ENCODE peak calls at places on chromosomes 5 and 9, in five cellular contexts. V, L, D, R and B are unnamed samples.

GRCh38 chr5:134949335-134949734 is 18.4 kb upstream of the CATSPER3 start:
- DNase-seq in V (no peak), D (no peak), L (no peak), R (no peak), B (no peak)

GRCh38 chr5:60403343-60404006 is 296.5 kb downstream of the DEPDC1B start:
- DNase-seq in V (peak; percentile 65), D (no peak), R (no peak), L (no peak), B (no peak)

GRCh38 chr5:164573397-164573796 is 1068.0 kb downstream of the MAT2B start:
- DNase-seq in V (no peak), D (no peak), R (no peak), L (no peak), B (no peak)

GRCh38 chr5:116671211-116671736 is 96.7 kb upstream of the SEMA6A start:
- DNase-seq in V (peak; percentile 56), L (no peak), D (no peak), R (no peak), B (no peak)

GRCh38 chr9:131255731-131256197 is 20.5 kb downstream of the FAM78A start:
- DNase-seq in L (no peak), R (no peak), V (no peak), D (no peak), B (no peak)

GRCh38 chr5:65141487-65141886 is 340.2 kb downstream of the ADAMTS6 start:
- DNase-seq in V (no peak), R (no peak), L (no peak), D (no peak), B (no peak)

GRCh38 chr9:95023217-95024003 is 294.1 kb downstream of the FANCC start:
- DNase-seq in D (no peak), R (peak; percentile 65), L (no peak), V (peak; percentile 95), B (no peak)

GRCh38 chr9:100485196-100485595 is 12.2 kb downstream of the TMEFF1 start:
- DNase-seq in V (no peak), R (no peak), D (no peak), L (no peak), B (no peak)

GRCh38 chr5:159340511-159340910 is 10.2 kb upstream of the IL12B start:
- DNase-seq in L (no peak), R (no peak), V (no peak), D (no peak), B (no peak)

GRCh38 chr9:90099262-90099982 is 494.6 kb downstream of the GADD45G start:
- DNase-seq in V (peak; percentile 12), L (peak; percentile 24), R (no peak), D (no peak), B (no peak)

GRCh38 chr5:167688731-167689130 is 602.7 kb upstream of the WWC1 start:
- DNase-seq in R (no peak), L (no peak), V (no peak), D (no peak), B (no peak)

GRCh38 chr5:131329187-131329540 is 65.3 kb downstream of the CDC42SE2 start:
- DNase-seq in V (no peak), L (no peak), D (no peak), R (no peak), B (no peak)

GRCh38 chr5:81971694-81972495 is at the start of gene ATG10:
- DNase-seq in R (peak; percentile 96), D (peak; percentile 89), V (peak; percentile 73), L (peak; percentile 97), B (peak; percentile 92)
- TF ChIP-seq CTCF in R (no peak), D (no peak), V (no peak), L (no peak), B (no peak)

GRCh38 chr5:1259806-1260480 is 34.8 kb downstream of the SLC6A18 start:
- DNase-seq in R (no peak), V (no peak), D (no peak), L (no peak), B (no peak)

GRCh38 chr5:1255081-1255561 is 29.9 kb downstream of the SLC6A18 start:
- DNase-seq in D (no peak), L (no peak), V (no peak), R (no peak), B (no peak)

GRCh38 chr5:1257841-1258240 is 32.7 kb downstream of the SLC6A18 start:
- DNase-seq in D (no peak), R (no peak), V (no peak), L (no peak), B (no peak)

GRCh38 chr5:1254196-1254595 is 29.0 kb downstream of the SLC6A18 start:
- DNase-seq in L (no peak), R (no peak), D (no peak), V (no peak), B (no peak)

GRCh38 chr5:1256776-1257175 is 31.6 kb downstream of the SLC6A18 start:
- DNase-seq in L (no peak), D (no peak), R (no peak), V (no peak), B (no peak)
- TF ChIP-seq CTCF in L (no peak), D (no peak), R (no peak), V (no peak), B (no peak)

GRCh38 chr5:16551628-16552027 is 65.2 kb downstream of the RETREG1 start:
- DNase-seq in R (no peak), D (no peak), V (no peak), L (no peak), B (no peak)

GRCh38 chr5:16548115-16548514 is 68.7 kb downstream of the RETREG1 start:
- DNase-seq in L (no peak), D (no peak), R (no peak), V (no peak), B (no peak)

GRCh38 chr5:16549491-16550233 is 67.1 kb downstream of the RETREG1 start:
- DNase-seq in R (no peak), D (no peak), V (no peak), L (no peak), B (no peak)

GRCh38 chr5:16548812-16549211 is 68.0 kb downstream of the RETREG1 start:
- DNase-seq in L (no peak), V (no peak), D (no peak), R (no peak), B (no peak)

GRCh38 chr5:16550316-16550952 is 66.4 kb downstream of the RETREG1 start:
- DNase-seq in L (peak; percentile 68), D (no peak), V (peak; percentile 66), R (no peak), B (peak; percentile 47)
- TF ChIP-seq CTCF in L (peak; percentile 72), D (peak; percentile 16), V (peak; percentile 82), R (peak; percentile 48), B (peak; percentile 47)

GRCh38 chr5:150639317-150639738 is 1.1 kb upstream of the SYNPO start:
- DNase-seq in V (no peak), R (no peak), L (no peak), D (no peak), B (no peak)

GRCh38 chr5:150639751-150640150 is 709 bp upstream of the SYNPO start:
- DNase-seq in V (no peak), D (no peak), L (no peak), R (no peak), B (no peak)

GRCh38 chr5:150641006-150641570 is 628 bp downstream of the SYNPO start:
- DNase-seq in D (peak; percentile 58), R (no peak), L (peak; percentile 0), V (peak; percentile 15), B (no peak)

GRCh38 chr5:150641826-150642566 is 1.5 kb downstream of the SYNPO start:
- DNase-seq in D (no peak), V (no peak), R (no peak), L (peak; percentile 0), B (no peak)

DNA sequence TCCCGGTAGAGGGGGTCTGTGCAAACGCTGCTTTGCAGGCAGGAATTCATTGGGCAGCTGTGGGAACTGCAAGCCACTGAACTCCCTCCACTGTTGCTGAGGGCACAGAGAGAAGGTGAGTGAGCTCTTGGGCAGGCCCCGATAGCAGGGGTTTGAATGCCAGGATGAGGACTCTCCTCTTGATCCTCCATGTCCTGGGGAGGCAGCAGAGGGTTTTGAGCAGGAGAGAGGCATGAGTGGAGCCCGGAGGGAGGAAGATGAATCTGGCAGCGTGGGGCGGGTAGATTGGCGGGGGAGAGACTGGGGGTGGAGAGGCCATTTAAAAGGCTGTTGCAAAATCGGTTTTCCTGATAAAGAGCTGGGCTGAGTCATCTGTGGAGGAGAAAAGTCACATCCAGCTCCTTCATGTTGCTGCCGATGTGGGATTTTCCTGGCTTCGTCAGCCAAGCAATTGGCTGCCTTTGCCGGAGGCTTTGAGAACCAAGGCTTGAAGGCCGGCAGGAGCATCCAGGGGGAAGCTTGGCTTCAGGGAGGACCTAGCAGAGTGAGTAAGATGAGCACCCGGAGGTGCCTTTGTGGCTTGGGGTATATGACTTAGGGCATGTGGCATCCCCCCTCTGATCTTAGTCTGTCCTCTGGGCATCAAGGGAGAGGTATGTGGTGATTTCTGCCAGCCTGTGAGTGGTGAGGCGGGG is at the start of gene SYNPO:
- DNase-seq in V (peak; percentile 25), R (no peak), D (peak; percentile 82), L (no peak), B (no peak)
- TF ChIP-seq CTCF in V (no peak), R (no peak), D (no peak), L (no peak), B (no peak)

DNA sequence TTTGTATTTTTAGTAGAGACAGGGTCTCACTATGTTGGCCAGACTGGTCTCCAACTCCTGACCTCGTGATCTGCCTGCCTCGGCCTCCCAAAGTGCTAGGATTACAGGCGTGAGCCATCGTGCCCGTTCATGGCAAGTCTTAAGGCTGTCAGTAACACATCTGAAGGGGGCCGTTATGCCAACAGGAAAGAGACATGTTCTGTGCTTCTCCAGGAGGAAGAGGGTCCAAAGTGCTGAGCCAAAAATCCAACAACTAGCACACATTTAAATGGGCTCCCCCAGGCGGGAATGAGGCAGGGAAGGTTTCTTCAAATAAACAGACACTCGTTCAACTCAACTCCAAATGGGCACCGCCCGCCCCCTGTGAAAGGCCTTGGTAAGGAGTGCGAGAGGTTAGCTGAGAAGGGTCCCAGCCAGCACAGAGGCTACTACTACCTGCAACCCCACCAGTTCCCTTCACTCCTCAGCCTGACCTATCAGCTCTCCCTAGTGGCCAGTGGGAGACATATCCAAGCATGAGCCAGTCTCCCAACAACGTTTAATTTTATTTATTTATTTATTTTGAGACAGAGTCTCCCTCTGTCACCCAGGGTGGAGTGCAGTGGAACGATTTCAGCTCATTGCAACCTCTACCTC is 84.1 kb upstream of the DMRT1 start:
- DNase-seq in V (peak; percentile 69), R (no peak), L (peak; percentile 68), D (no peak), B (peak; percentile 23)
- TF ChIP-seq CTCF in V (peak; percentile 73), R (peak; percentile 25), L (peak; percentile 66), D (peak; percentile 19), B (peak; percentile 53)

DNA sequence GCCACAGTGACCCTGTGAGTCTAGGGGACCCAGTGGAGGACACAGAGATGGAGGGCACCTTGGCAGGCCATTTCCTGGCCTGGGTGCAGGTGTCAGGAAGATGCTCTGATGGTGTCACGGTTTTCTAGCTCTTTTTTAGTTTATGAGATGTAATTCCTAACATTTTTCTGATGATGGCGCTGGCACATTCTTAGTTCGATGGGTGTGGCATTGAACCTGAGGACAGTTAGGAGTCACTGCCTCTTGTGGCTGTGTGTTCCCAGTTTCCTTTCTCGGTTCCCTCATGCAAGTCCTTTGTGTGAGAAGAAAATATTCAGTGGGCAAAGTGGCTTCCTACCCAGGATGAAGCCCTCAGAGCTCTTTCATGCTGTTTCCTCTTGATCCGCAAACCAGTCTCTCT is 129.4 kb upstream of the ICE1 start:
- DNase-seq in D (no peak), V (peak; percentile 6), R (no peak), L (no peak), B (no peak)
- TF ChIP-seq CTCF in D (no peak), V (peak; percentile 40), R (no peak), L (peak; percentile 13), B (no peak)

GRCh38 chr5:125874717-125875116 is 548.5 kb upstream of the GRAMD2B start:
- DNase-seq in L (no peak), V (no peak), R (no peak), D (no peak), B (no peak)
- TF ChIP-seq CTCF in L (no peak), V (no peak), R (no peak), D (no peak), B (no peak)